ENCODE peak calls at places on chromosomes 13 and 19, in eight cellular contexts. D is effector memory CD4-positive, alpha-beta T cell; P is keratinocyte; M is breast epithelium; V is mesendoderm; W is psoas muscle; R is left ventricle myocardium inferior; H is transverse colon. G is an unnamed sample. For H3K4me1, the result is how much of the 10 kb centered on the place peaks cover.

GRCh38 chr13:20198781-20199180 is 6.0 kb upstream of the GJB2 start:
- DNase-seq in D (no peak), P (no peak), M (no peak), V (no peak), W (no peak), R (no peak), H (no peak), G (peak)

GRCh38 chr13:85610024-85610423 is 189.2 kb downstream of the SLITRK6 start:
- DNase-seq in D (no peak), P (no peak), M (no peak), V (no peak), W (no peak), R (no peak), H (no peak), G (no peak)

GRCh38 chr13:33125821-33126570 is 109.8 kb downstream of the KL start:
- DNase-seq in D (no peak), P (peak), M (peak), V (peak), W (peak), R (peak), H (no peak), G (peak)

GRCh38 chr19:49398001-49398615 is 10.1 kb downstream of the KASH5 start:
- DNase-seq in D (no peak), P (no peak), M (no peak), V (no peak), W (no peak), R (no peak), H (no peak), G (no peak)

GRCh38 chr13:73466561-73466960 is 407.8 kb downstream of the KLF5 start:
- DNase-seq in D (no peak), P (no peak), M (no peak), V (peak), W (no peak), R (no peak), H (no peak), G (no peak)

GRCh38 chr13:90868321-90868920 is 479.1 kb upstream of the MIR17HG start:
- DNase-seq in D (no peak), P (no peak), M (no peak), V (peak), W (no peak), R (no peak), H (no peak), G (peak)

GRCh38 chr13:30998548-30999140 is 66.2 kb downstream of the TEX26 start:
- DNase-seq in D (no peak), P (no peak), M (no peak), V (no peak), W (no peak), R (no peak), H (no peak), G (no peak)

GRCh38 chr13:70448820-70449219 is 340.6 kb upstream of the KLHL1 start:
- DNase-seq in D (no peak), P (no peak), M (no peak), V (no peak), W (no peak), R (no peak), H (no peak), G (no peak)

GRCh38 chr13:77545626-77546412 is 10.3 kb downstream of the SCEL start:
- DNase-seq in D (no peak), P (no peak), M (no peak), V (no peak), W (no peak), R (no peak), H (no peak), G (no peak)

GRCh38 chr13:113650275-113650674 is 7.7 kb downstream of the ATP4B start:
- DNase-seq in D (no peak), P (no peak), M (no peak), V (no peak), W (no peak), R (peak), H (peak), G (no peak)

GRCh38 chr13:84543976-84544375 is 661.7 kb upstream of the SLITRK1 start:
- DNase-seq in D (no peak), P (no peak), M (no peak), V (no peak), W (no peak), R (no peak), H (no peak), G (no peak)

GRCh38 chr13:80989241-80989640 is 648.3 kb upstream of the SPRY2 start:
- DNase-seq in D (no peak), P (no peak), M (no peak), V (no peak), W (no peak), R (no peak), H (no peak), G (no peak)

GRCh38 chr19:33280351-33280921 is 21.9 kb downstream of the CEBPA start:
- DNase-seq in D (no peak), P (no peak), M (no peak), V (no peak), W (no peak), R (no peak), H (no peak), G (no peak)
- H3K4me1 ChIP-seq in D (under half), P (under half), M (under half), V (under half), W (under half), R (under half), H (under half), G (under half)

DNA sequence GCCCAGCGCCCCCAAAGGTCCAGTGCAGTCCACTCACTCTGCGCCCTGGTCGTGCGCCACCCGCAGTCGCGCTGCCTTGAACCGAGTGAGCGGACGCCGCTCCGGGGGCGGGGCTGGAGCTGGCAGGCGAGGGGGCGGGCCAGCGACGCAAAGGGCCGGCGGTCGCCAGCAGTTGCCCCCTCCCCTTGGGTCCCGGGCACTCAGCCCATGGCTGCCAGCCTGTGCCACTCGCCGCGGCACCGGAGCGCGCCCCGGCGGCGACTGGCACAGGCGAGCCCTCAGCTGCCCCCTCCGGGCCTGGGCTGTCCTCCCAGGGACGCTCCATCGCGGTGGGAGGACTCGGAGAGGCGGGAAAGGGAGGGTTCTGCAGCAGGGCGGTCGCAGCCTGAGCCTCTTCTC is at the start of gene S1PR5:
- DNase-seq in D (no peak), P (no peak), M (no peak), V (peak), W (no peak), R (no peak), H (no peak), G (no peak)
- H3K4me3 ChIP-seq in D (peak), P (peak), M (peak), V (peak), W (peak), R (peak), H (peak), G (no peak)

DNA sequence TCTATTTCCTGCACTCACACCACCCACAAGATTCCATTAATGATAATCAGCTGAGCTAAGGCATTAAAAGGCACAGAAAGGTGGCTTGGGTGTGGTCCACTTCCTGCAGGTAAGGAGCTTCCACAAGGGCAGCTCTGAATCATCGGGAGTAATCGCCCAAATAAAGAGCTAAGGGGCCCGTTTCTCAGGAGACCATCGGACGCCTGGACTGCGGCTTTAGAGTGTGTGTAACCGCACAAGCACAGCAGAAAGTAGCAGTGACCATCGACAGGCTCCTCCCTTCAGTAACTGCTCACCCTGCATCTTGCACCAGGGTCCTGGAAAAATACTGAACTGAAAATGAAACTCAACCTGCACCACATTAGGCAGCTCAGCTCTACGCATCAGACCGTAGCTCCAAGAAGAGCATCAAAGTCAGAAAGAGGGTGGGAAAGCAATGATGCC is 6.0 kb downstream of the STK24 start:
- DNase-seq in D (no peak), P (no peak), M (no peak), V (no peak), W (no peak), R (no peak), H (peak), G (peak)
- H3K4me1 ChIP-seq in D (half or more), P (half or more), M (under half), V (under half), W (half or more), R (half or more), H (half or more), G (under half)

GRCh38 chr13:60484865-60485264 is 87.8 kb downstream of the TDRD3 start:
- DNase-seq in D (no peak), P (no peak), M (no peak), V (no peak), W (no peak), R (no peak), H (no peak), G (no peak)

DNA sequence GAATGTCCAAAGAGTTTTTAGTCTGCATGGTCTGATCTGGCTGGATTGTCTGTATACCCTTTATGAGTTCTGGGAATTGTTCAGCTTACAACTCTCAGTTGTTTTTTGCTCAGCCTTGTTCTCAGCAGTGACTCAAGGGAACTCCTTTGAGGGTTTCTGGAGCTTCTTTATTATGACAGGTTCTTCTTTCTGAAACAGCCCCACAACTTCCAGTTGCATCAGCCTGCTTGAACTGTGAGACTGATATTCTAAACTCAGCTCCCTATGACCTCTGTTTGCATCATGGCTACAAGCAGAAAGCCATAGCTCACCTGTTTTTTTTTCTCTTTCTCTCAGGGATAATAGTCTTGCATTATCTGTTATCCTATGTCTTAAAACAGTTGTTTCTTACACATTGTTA is 85.0 kb downstream of the TDRD3 start:
- DNase-seq in D (no peak), P (no peak), M (no peak), V (peak), W (no peak), R (no peak), H (no peak), G (no peak)
- H3K4me3 ChIP-seq in D (no peak), P (no peak), M (no peak), V (no peak), W (no peak), R (no peak), H (no peak), G (no peak)

GRCh38 chr19:14478113-14478545 is 3.0 kb upstream of the PTGER1 start:
- DNase-seq in D (no peak), P (no peak), M (no peak), V (no peak), W (no peak), R (no peak), H (no peak), G (no peak)

GRCh38 chr19:14475251-14476073 is at the start of gene PTGER1:
- DNase-seq in D (no peak), P (no peak), M (no peak), V (peak), W (no peak), R (no peak), H (no peak), G (no peak)

GRCh38 chr19:14476307-14476662 is 1.1 kb upstream of the PTGER1 start:
- DNase-seq in D (no peak), P (no peak), M (no peak), V (no peak), W (no peak), R (no peak), H (no peak), G (no peak)

GRCh38 chr19:14477417-14478112 is 2.4 kb upstream of the PTGER1 start:
- DNase-seq in D (no peak), P (no peak), M (no peak), V (no peak), W (no peak), R (no peak), H (no peak), G (no peak)

GRCh38 chr19:14476663-14477401 is 1.7 kb upstream of the PTGER1 start:
- DNase-seq in D (peak), P (peak), M (no peak), V (peak), W (peak), R (no peak), H (peak), G (peak)
- H3K4me1 ChIP-seq in D (under half), P (under half), M (under half), V (under half), W (under half), R (half or more), H (under half), G (under half)

GRCh38 chr13:35530147-35530546 is 53.7 kb upstream of the MAB21L1 start:
- DNase-seq in D (no peak), P (no peak), M (no peak), V (no peak), W (no peak), R (peak), H (no peak), G (no peak)

GRCh38 chr13:35518337-35518736 is 41.8 kb upstream of the MAB21L1 start:
- DNase-seq in D (no peak), P (no peak), M (no peak), V (no peak), W (no peak), R (no peak), H (no peak), G (no peak)

GRCh38 chr13:35527451-35527850 is 51.0 kb upstream of the MAB21L1 start:
- DNase-seq in D (no peak), P (no peak), M (no peak), V (no peak), W (no peak), R (no peak), H (no peak), G (no peak)

GRCh38 chr13:35526577-35526976 is 50.1 kb upstream of the MAB21L1 start:
- DNase-seq in D (no peak), P (no peak), M (no peak), V (no peak), W (no peak), R (no peak), H (no peak), G (no peak)

GRCh38 chr13:35524192-35524591 is 47.7 kb upstream of the MAB21L1 start:
- DNase-seq in D (no peak), P (no peak), M (no peak), V (no peak), W (no peak), R (no peak), H (no peak), G (no peak)
- H3K4me3 ChIP-seq in D (no peak), P (no peak), M (no peak), V (no peak), W (no peak), R (no peak), H (no peak), G (no peak)

GRCh38 chr19:13583753-13584152 is 77.5 kb upstream of the CACNA1A start:
- DNase-seq in D (no peak), P (no peak), M (no peak), V (no peak), W (no peak), R (no peak), H (no peak), G (no peak)

GRCh38 chr19:13583114-13583513 is 76.8 kb upstream of the CACNA1A start:
- DNase-seq in D (no peak), P (no peak), M (no peak), V (no peak), W (no peak), R (no peak), H (no peak), G (no peak)

GRCh38 chr19:13579388-13580060 is 73.2 kb upstream of the CACNA1A start:
- DNase-seq in D (no peak), P (no peak), M (no peak), V (peak), W (no peak), R (no peak), H (no peak), G (no peak)

GRCh38 chr19:13588953-13589833 is 82.9 kb upstream of the CACNA1A start:
- DNase-seq in D (peak), P (no peak), M (peak), V (peak), W (peak), R (peak), H (peak), G (peak)

DNA sequence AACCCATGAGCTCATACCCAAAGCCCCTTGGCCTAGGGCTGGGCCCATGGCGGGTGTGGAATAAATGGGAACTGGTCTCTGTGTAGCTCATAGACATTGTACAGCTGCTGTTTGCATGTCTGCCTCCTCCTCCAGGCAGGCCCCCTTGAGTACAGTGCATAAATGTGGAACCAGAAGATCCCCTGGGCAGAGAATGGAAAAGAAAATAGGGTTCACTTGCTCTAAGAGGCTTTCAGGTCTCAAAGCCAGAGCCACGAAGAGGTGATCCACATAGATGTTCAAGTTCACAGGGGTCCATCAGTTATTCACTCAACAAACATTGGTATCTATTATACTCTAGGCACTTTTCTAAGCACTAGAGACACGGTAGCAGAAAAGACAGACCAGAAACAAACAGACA is 79.2 kb upstream of the CACNA1A start:
- DNase-seq in D (no peak), P (no peak), M (no peak), V (no peak), W (no peak), R (no peak), H (no peak), G (no peak)
- H3K4me1 ChIP-seq in D (under half), P (under half), M (under half), V (under half), W (under half), R (under half), H (under half), G (under half)

GRCh38 chr19:2055871-2056809 is 5.1 kb upstream of the MKNK2 start:
- DNase-seq in D (no peak), P (no peak), M (peak), V (peak), W (peak), R (peak), H (peak), G (peak)
- H3K4me3 ChIP-seq in D (no peak), P (peak), M (peak), V (no peak), W (peak), R (peak), H (peak), G (no peak)

DNA sequence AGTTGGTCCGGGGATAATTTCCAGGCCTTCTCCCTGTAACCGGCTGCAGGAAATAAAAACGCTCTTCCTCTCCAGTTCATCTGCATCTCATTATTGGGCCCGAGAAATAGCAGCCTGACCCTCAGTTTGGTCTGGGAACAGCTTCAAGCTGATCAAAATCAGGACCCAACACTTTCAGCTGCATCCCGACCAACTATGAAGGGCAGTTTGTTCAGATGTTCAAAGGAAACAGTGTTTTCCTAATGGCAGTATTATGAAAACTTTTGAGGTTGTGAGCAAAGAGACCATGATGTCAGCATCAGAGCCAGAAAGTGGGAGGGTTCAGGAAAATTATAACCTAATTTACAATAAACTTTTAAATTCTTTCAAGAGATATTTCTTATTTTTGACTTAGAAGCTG is 35.7 kb downstream of the STK24 start:
- DNase-seq in D (no peak), P (no peak), M (no peak), V (no peak), W (no peak), R (no peak), H (no peak), G (no peak)
- H3K4me1 ChIP-seq in D (half or more), P (under half), M (under half), V (under half), W (half or more), R (half or more), H (under half), G (under half)

GRCh38 chr13:99975626-99976025 is 4.1 kb upstream of the ZIC5 start:
- DNase-seq in D (no peak), P (no peak), M (no peak), V (no peak), W (no peak), R (no peak), H (no peak), G (no peak)

GRCh38 chr13:99976502-99977115 is 5.0 kb upstream of the ZIC2 start:
- DNase-seq in D (no peak), P (no peak), M (no peak), V (no peak), W (no peak), R (no peak), H (no peak), G (no peak)

GRCh38 chr13:99973786-99974185 is 2.2 kb upstream of the ZIC5 start:
- DNase-seq in D (no peak), P (no peak), M (no peak), V (no peak), W (no peak), R (no peak), H (no peak), G (no peak)

GRCh38 chr13:99974296-99974938 is 2.9 kb upstream of the ZIC5 start:
- DNase-seq in D (no peak), P (no peak), M (no peak), V (no peak), W (no peak), R (no peak), H (no peak), G (no peak)

GRCh38 chr13:99974939-99975561 is 3.5 kb upstream of the ZIC5 start:
- DNase-seq in D (no peak), P (no peak), M (no peak), V (peak), W (no peak), R (no peak), H (no peak), G (no peak)
- H3K4me3 ChIP-seq in D (no peak), P (no peak), M (no peak), V (no peak), W (no peak), R (no peak), H (no peak), G (no peak)

G was measured in small intestine.